ENCODE peak calls at places on chromosomes 2 and 18, in ten cellular contexts. One of them, this sample, is unnamed.
A peak's percentile ranks its signal among the peaks of the same experiment; 100 is the strongest.

GRCh38 chr2:217826505-217826904 is 176.3 kb downstream of the TNS1 start:
- DNase-seq in foreskin fibroblast: no peak
- DNase-seq in GM12878: no peak
- DNase-seq in ovary: no peak
- DNase-seq in AG10803: peak; percentile 51
- DNase-seq in suprapubic skin: no peak
- DNase-seq in colonic mucosa: peak; percentile 47
- DNase-seq in astrocyte of the spinal cord: no peak
- DNase-seq in ascending aorta: no peak
- DNase-seq in heart right ventricle: peak; percentile 71
- DNase-seq in this sample: no peak

GRCh38 chr18:64513401-64513800 is 364.5 kb upstream of the LINC00305 start:
- DNase-seq in foreskin fibroblast: no peak
- DNase-seq in colonic mucosa: no peak
- DNase-seq in astrocyte of the spinal cord: no peak
- DNase-seq in ascending aorta: no peak
- DNase-seq in AG10803: no peak
- DNase-seq in ovary: no peak
- DNase-seq in GM12878: no peak
- DNase-seq in heart right ventricle: no peak
- DNase-seq in suprapubic skin: no peak
- DNase-seq in this sample: no peak

GRCh38 chr2:205361272-205361671 is 321.0 kb upstream of the NRP2 start:
- DNase-seq in GM12878: no peak
- DNase-seq in foreskin fibroblast: no peak
- DNase-seq in colonic mucosa: no peak
- DNase-seq in ovary: no peak
- DNase-seq in suprapubic skin: no peak
- DNase-seq in AG10803: no peak
- DNase-seq in ascending aorta: no peak
- DNase-seq in heart right ventricle: no peak
- DNase-seq in astrocyte of the spinal cord: no peak
- DNase-seq in this sample: no peak

GRCh38 chr2:53317863-53318262 is 449.7 kb upstream of the CHAC2 start:
- DNase-seq in suprapubic skin: no peak
- DNase-seq in foreskin fibroblast: no peak
- DNase-seq in ascending aorta: no peak
- DNase-seq in heart right ventricle: no peak
- DNase-seq in GM12878: no peak
- DNase-seq in colonic mucosa: no peak
- DNase-seq in ovary: no peak
- DNase-seq in astrocyte of the spinal cord: no peak
- DNase-seq in AG10803: no peak
- DNase-seq in this sample: no peak

GRCh38 chr18:47204908-47205522 is 28.9 kb upstream of the IER3IP1 start:
- DNase-seq in GM12878: no peak
- DNase-seq in ovary: no peak
- DNase-seq in astrocyte of the spinal cord: peak; percentile 30
- DNase-seq in heart right ventricle: no peak
- DNase-seq in colonic mucosa: peak; percentile 34
- DNase-seq in foreskin fibroblast: peak; percentile 6
- DNase-seq in ascending aorta: no peak
- DNase-seq in suprapubic skin: no peak
- DNase-seq in AG10803: peak; percentile 30
- DNase-seq in this sample: no peak

GRCh38 chr2:74945783-74946165 is 12.7 kb upstream of the POLE4 start:
- DNase-seq in foreskin fibroblast: no peak
- DNase-seq in GM12878: no peak
- DNase-seq in ovary: no peak
- DNase-seq in astrocyte of the spinal cord: no peak
- DNase-seq in heart right ventricle: no peak
- DNase-seq in ascending aorta: no peak
- DNase-seq in AG10803: peak; percentile 57
- DNase-seq in suprapubic skin: no peak
- DNase-seq in colonic mucosa: no peak
- DNase-seq in this sample: no peak

GRCh38 chr2:219327719-219328118 is 4.8 kb downstream of the RESP18 start:
- DNase-seq in foreskin fibroblast: no peak
- DNase-seq in astrocyte of the spinal cord: no peak
- DNase-seq in AG10803: no peak
- DNase-seq in heart right ventricle: no peak
- DNase-seq in colonic mucosa: no peak
- DNase-seq in ascending aorta: no peak
- DNase-seq in ovary: no peak
- DNase-seq in GM12878: no peak
- DNase-seq in suprapubic skin: no peak
- DNase-seq in this sample: no peak

GRCh38 chr2:200364142-200364541 is 57.6 kb downstream of the SPATS2L start:
- DNase-seq in colonic mucosa: no peak
- DNase-seq in ascending aorta: no peak
- DNase-seq in GM12878: no peak
- DNase-seq in AG10803: no peak
- DNase-seq in heart right ventricle: no peak
- DNase-seq in suprapubic skin: no peak
- DNase-seq in ovary: no peak
- DNase-seq in astrocyte of the spinal cord: no peak
- DNase-seq in foreskin fibroblast: no peak
- DNase-seq in this sample: no peak

GRCh38 chr18:66582151-66582550 is 21.7 kb downstream of the CDH19 start:
- DNase-seq in GM12878: no peak
- DNase-seq in foreskin fibroblast: no peak
- DNase-seq in AG10803: no peak
- DNase-seq in astrocyte of the spinal cord: no peak
- DNase-seq in suprapubic skin: no peak
- DNase-seq in ascending aorta: no peak
- DNase-seq in heart right ventricle: no peak
- DNase-seq in ovary: no peak
- DNase-seq in colonic mucosa: no peak
- DNase-seq in this sample: no peak

GRCh38 chr2:231621051-231621879 is 28.6 kb downstream of the TEX44 start:
- DNase-seq in suprapubic skin: no peak
- DNase-seq in GM12878: no peak
- DNase-seq in ovary: peak; percentile 78
- DNase-seq in colonic mucosa: peak; percentile 31
- DNase-seq in heart right ventricle: peak; percentile 48
- DNase-seq in ascending aorta: no peak
- DNase-seq in astrocyte of the spinal cord: no peak
- DNase-seq in foreskin fibroblast: no peak
- DNase-seq in AG10803: peak; percentile 15
- DNase-seq in this sample: no peak

GRCh38 chr2:68909793-68910674 is 38.8 kb upstream of the BMP10 start:
- DNase-seq in suprapubic skin: no peak
- DNase-seq in astrocyte of the spinal cord: peak; percentile 77
- DNase-seq in colonic mucosa: peak; percentile 84
- DNase-seq in heart right ventricle: peak; percentile 25
- DNase-seq in ascending aorta: no peak
- DNase-seq in GM12878: peak; percentile 40
- DNase-seq in foreskin fibroblast: peak; percentile 47
- DNase-seq in ovary: peak; percentile 77
- DNase-seq in AG10803: peak; percentile 66
- DNase-seq in this sample: peak; percentile 80

GRCh38 chr2:240574386-240575100 is 6.3 kb downstream of the RNPEPL1 start:
- DNase-seq in ascending aorta: no peak
- DNase-seq in ovary: peak; percentile 46
- DNase-seq in colonic mucosa: no peak
- DNase-seq in suprapubic skin: no peak
- DNase-seq in foreskin fibroblast: no peak
- DNase-seq in heart right ventricle: peak; percentile 22
- DNase-seq in astrocyte of the spinal cord: no peak
- DNase-seq in AG10803: no peak
- DNase-seq in GM12878: no peak
- DNase-seq in this sample: no peak

DNA sequence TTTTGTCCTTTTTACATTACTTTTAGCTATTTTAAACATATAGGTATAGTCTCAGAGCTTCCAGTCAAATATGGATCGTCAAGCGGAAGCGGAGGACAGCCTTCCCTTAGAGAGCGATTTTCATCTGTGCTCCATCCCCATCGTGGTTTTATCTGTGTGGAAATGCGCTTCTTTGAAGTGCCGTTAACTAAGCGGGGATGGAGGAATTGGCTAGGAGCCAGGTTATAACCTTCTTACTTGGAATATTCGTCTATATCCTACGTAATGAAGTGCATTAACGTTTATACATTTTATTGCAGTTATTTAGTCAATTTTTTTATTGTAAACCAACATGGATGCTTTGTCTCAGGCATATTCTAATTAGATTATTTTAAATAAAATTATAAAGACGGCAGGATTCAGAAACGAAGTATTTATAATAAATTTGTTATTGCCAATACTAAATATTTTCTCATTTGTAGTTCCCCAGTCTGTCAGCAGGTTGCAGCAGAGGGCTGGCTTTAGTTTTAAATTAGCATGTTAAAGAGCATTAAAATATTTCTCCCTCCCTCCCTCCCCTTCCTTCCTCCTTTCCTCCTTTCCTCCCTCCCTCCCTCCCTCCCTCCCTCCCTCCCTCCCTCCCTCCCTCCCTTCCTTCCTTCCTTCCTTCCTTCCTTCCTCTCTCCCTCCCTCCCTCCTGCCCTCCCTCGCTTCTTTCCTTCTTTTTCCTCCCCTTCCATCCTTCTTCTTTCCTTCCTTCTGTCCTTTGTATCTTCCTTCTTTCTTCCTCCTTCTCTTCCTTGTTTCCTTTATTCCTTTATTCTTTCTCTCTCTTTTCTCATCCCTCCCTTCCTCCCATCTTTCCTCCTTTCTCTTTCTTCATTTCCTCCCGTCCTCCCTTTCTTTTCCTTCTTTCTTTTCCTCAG is 80.6 kb upstream of the DOCK10 start:
- DNase-seq in ascending aorta: no peak
- DNase-seq in heart right ventricle: no peak
- DNase-seq in AG10803: no peak
- DNase-seq in ovary: no peak
- DNase-seq in suprapubic skin: no peak
- DNase-seq in colonic mucosa: peak; percentile 25
- DNase-seq in foreskin fibroblast: no peak
- DNase-seq in GM12878: no peak
- DNase-seq in astrocyte of the spinal cord: peak; percentile 43
- DNase-seq in this sample: no peak
- TF ChIP-seq CTCF in ascending aorta: peak; percentile 18
- TF ChIP-seq CTCF in heart right ventricle: no peak
- TF ChIP-seq CTCF in AG10803: peak; percentile 70
- TF ChIP-seq CTCF in ovary: peak; percentile 11
- TF ChIP-seq CTCF in suprapubic skin: peak; percentile 44
- TF ChIP-seq CTCF in colonic mucosa: peak; percentile 39
- TF ChIP-seq CTCF in foreskin fibroblast: peak; percentile 29
- TF ChIP-seq CTCF in GM12878: peak; percentile 57
- TF ChIP-seq CTCF in astrocyte of the spinal cord: peak; percentile 63
- TF ChIP-seq CTCF in this sample: peak; percentile 49

DNA sequence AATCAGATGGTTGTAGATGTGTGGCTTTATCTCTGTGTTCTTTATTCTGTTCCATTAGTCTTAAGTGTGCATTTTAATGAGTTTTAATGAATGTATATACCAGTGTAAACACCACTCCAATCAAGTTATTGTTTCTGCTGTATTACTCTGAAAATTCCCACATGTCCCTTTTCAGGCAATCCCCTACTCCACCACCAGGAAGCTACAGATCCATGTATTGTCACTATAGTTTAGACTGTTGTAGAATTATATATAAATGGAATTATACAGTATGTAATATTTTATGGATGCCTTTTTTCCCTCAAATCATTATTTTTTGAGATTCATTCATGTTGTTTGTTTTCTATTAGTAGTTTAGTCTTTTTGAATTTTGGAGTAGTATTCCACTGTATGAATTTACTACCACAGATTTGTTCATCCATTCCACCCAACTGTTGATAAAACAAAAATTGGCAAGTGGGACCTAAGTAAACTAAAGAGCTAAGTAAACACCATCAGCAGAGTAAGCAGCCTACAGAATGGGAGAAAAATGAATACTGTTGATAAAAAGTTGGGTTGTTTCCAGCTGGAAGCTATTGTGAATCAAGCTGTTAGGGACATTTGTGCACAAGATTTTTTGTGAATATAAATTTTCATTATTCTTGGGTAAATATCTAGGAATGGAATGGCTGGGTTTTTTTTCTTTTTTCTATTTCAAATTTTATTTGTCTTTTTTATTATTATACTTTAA is 262.0 kb downstream of the CAMKMT start:
- DNase-seq in AG10803: no peak
- DNase-seq in ascending aorta: no peak
- DNase-seq in ovary: no peak
- DNase-seq in foreskin fibroblast: no peak
- DNase-seq in colonic mucosa: no peak
- DNase-seq in GM12878: no peak
- DNase-seq in astrocyte of the spinal cord: no peak
- DNase-seq in suprapubic skin: no peak
- DNase-seq in heart right ventricle: no peak
- DNase-seq in this sample: no peak
- TF ChIP-seq CTCF in AG10803: peak; percentile 9
- TF ChIP-seq CTCF in ascending aorta: no peak
- TF ChIP-seq CTCF in ovary: no peak
- TF ChIP-seq CTCF in foreskin fibroblast: no peak
- TF ChIP-seq CTCF in colonic mucosa: no peak
- TF ChIP-seq CTCF in GM12878: no peak
- TF ChIP-seq CTCF in astrocyte of the spinal cord: peak; percentile 15
- TF ChIP-seq CTCF in suprapubic skin: no peak
- TF ChIP-seq CTCF in heart right ventricle: no peak
- TF ChIP-seq CTCF in this sample: no peak

DNA sequence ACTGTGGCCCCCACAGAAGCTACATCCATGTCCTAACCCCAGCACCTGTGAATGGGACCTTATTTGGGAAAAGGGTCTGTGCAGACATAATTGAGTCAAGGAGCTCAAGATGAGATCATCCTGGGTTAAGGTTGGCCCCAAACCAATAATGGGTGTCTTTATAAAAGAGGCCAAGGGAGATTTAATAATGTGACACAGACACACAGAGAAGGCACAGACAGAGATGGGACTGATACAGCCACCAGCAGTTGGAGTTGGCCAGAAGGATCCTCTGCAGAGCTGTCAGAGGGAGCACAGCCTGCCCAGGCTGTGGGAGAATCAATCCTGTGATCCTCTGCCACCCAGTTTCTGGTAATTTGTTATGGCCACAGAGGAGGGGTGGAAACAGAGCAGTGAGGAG is 26.0 kb downstream of the SNORC start:
- DNase-seq in GM12878: no peak
- DNase-seq in foreskin fibroblast: no peak
- DNase-seq in suprapubic skin: peak; percentile 20
- DNase-seq in ascending aorta: no peak
- DNase-seq in ovary: no peak
- DNase-seq in colonic mucosa: no peak
- DNase-seq in astrocyte of the spinal cord: no peak
- DNase-seq in AG10803: no peak
- DNase-seq in heart right ventricle: no peak
- DNase-seq in this sample: no peak
- TF ChIP-seq CTCF in GM12878: no peak
- TF ChIP-seq CTCF in foreskin fibroblast: no peak
- TF ChIP-seq CTCF in suprapubic skin: no peak
- TF ChIP-seq CTCF in ascending aorta: no peak
- TF ChIP-seq CTCF in ovary: no peak
- TF ChIP-seq CTCF in colonic mucosa: no peak
- TF ChIP-seq CTCF in astrocyte of the spinal cord: no peak
- TF ChIP-seq CTCF in AG10803: no peak
- TF ChIP-seq CTCF in heart right ventricle: no peak
- TF ChIP-seq CTCF in this sample: no peak

DNA sequence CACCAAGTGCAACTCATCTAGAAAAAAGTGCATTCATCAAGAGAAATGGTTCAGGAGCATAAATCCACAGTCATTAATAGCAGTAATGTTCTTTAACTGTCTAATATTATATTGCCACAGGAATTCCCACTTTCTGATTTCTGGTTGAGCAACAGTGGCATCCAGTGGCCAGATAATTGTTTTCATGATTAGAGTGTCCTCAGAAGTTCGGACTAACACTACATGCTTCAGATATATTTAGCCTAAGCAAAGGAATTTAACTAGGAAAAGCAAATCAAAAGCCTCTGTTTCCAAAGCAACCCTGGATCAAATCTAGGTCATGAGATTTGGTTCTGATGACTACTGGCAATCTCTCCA is 9.8 kb upstream of the ERBB4 start:
- DNase-seq in ascending aorta: no peak
- DNase-seq in AG10803: peak; percentile 41
- DNase-seq in suprapubic skin: no peak
- DNase-seq in foreskin fibroblast: no peak
- DNase-seq in astrocyte of the spinal cord: peak; percentile 51
- DNase-seq in ovary: no peak
- DNase-seq in GM12878: no peak
- DNase-seq in heart right ventricle: no peak
- DNase-seq in colonic mucosa: no peak
- DNase-seq in this sample: no peak
- TF ChIP-seq CTCF in ascending aorta: peak; percentile 57
- TF ChIP-seq CTCF in AG10803: peak; percentile 58
- TF ChIP-seq CTCF in suprapubic skin: peak; percentile 11
- TF ChIP-seq CTCF in foreskin fibroblast: peak; percentile 20
- TF ChIP-seq CTCF in astrocyte of the spinal cord: peak; percentile 36
- TF ChIP-seq CTCF in ovary: no peak
- TF ChIP-seq CTCF in GM12878: peak; percentile 3
- TF ChIP-seq CTCF in heart right ventricle: peak; percentile 24
- TF ChIP-seq CTCF in colonic mucosa: no peak
- TF ChIP-seq CTCF in this sample: peak; percentile 14

This sample was measured in GM12864.